ENCODE peak calls at places on chromosome 7, in seven cellular contexts. One of them, this sample, is unnamed.
A peak's percentile ranks its signal among the peaks of the same experiment; 100 is the strongest.

GRCh38 chr7:44292876-44293560 is 32.4 kb downstream of the CAMK2B start:
- DNase-seq in BJ: no peak
- DNase-seq in T-helper 1 cell: no peak
- DNase-seq in posterior cingulate gyrus: peak; percentile 4
- DNase-seq in stomach: peak; percentile 17
- DNase-seq in AG09319: no peak
- DNase-seq in naive thymus-derived CD8-positive, alpha-beta T cell: no peak
- DNase-seq in this sample: no peak

GRCh38 chr7:112204072-112204775 is 2.0 kb downstream of the DOCK4 start:
- DNase-seq in BJ: no peak
- DNase-seq in T-helper 1 cell: peak; percentile 18
- DNase-seq in posterior cingulate gyrus: peak; percentile 25
- DNase-seq in stomach: no peak
- DNase-seq in AG09319: no peak
- DNase-seq in naive thymus-derived CD8-positive, alpha-beta T cell: peak; percentile 5
- DNase-seq in this sample: no peak

GRCh38 chr7:102933763-102934162 is 21.0 kb downstream of the LRRC17 start:
- DNase-seq in BJ: peak; percentile 90
- DNase-seq in T-helper 1 cell: no peak
- DNase-seq in posterior cingulate gyrus: peak; percentile 28
- DNase-seq in stomach: peak; percentile 78
- DNase-seq in AG09319: peak; percentile 93
- DNase-seq in naive thymus-derived CD8-positive, alpha-beta T cell: no peak
- DNase-seq in this sample: peak; percentile 93

GRCh38 chr7:50808282-50808888 is 25.7 kb upstream of the GRB10 start:
- DNase-seq in BJ: no peak
- DNase-seq in T-helper 1 cell: no peak
- DNase-seq in posterior cingulate gyrus: no peak
- DNase-seq in stomach: no peak
- DNase-seq in AG09319: no peak
- DNase-seq in naive thymus-derived CD8-positive, alpha-beta T cell: no peak
- DNase-seq in this sample: no peak

GRCh38 chr7:73429622-73430505 is 3.7 kb upstream of the FZD9 start:
- DNase-seq in BJ: no peak
- DNase-seq in T-helper 1 cell: no peak
- DNase-seq in posterior cingulate gyrus: no peak
- DNase-seq in stomach: no peak
- DNase-seq in AG09319: no peak
- DNase-seq in naive thymus-derived CD8-positive, alpha-beta T cell: no peak
- DNase-seq in this sample: no peak

GRCh38 chr7:73779517-73779916 is 9.4 kb upstream of the CLDN3 start:
- DNase-seq in BJ: no peak
- DNase-seq in T-helper 1 cell: no peak
- DNase-seq in posterior cingulate gyrus: no peak
- DNase-seq in stomach: no peak
- DNase-seq in AG09319: no peak
- DNase-seq in naive thymus-derived CD8-positive, alpha-beta T cell: no peak
- DNase-seq in this sample: no peak

GRCh38 chr7:41758321-41758720 is 55.4 kb upstream of the INHBA start:
- DNase-seq in BJ: no peak
- DNase-seq in T-helper 1 cell: no peak
- DNase-seq in posterior cingulate gyrus: no peak
- DNase-seq in stomach: no peak
- DNase-seq in AG09319: no peak
- DNase-seq in naive thymus-derived CD8-positive, alpha-beta T cell: no peak
- DNase-seq in this sample: no peak

GRCh38 chr7:79312022-79312421 is 141.4 kb downstream of the MAGI2 start:
- DNase-seq in BJ: no peak
- DNase-seq in T-helper 1 cell: no peak
- DNase-seq in posterior cingulate gyrus: no peak
- DNase-seq in stomach: no peak
- DNase-seq in AG09319: no peak
- DNase-seq in naive thymus-derived CD8-positive, alpha-beta T cell: no peak
- DNase-seq in this sample: no peak

GRCh38 chr7:34734786-34735185 is 76.8 kb downstream of the NPSR1 start:
- DNase-seq in BJ: no peak
- DNase-seq in T-helper 1 cell: no peak
- DNase-seq in posterior cingulate gyrus: no peak
- DNase-seq in stomach: no peak
- DNase-seq in AG09319: no peak
- DNase-seq in naive thymus-derived CD8-positive, alpha-beta T cell: no peak
- DNase-seq in this sample: no peak

GRCh38 chr7:94763268-94763667 is 107.3 kb upstream of the SGCE start:
- DNase-seq in BJ: no peak
- DNase-seq in T-helper 1 cell: no peak
- DNase-seq in posterior cingulate gyrus: no peak
- DNase-seq in stomach: no peak
- DNase-seq in AG09319: peak; percentile 69
- DNase-seq in naive thymus-derived CD8-positive, alpha-beta T cell: no peak
- DNase-seq in this sample: peak; percentile 14

GRCh38 chr7:1694551-1694950 is 24.5 kb downstream of the ELFN1 start:
- DNase-seq in BJ: no peak
- DNase-seq in T-helper 1 cell: no peak
- DNase-seq in posterior cingulate gyrus: no peak
- DNase-seq in stomach: no peak
- DNase-seq in AG09319: no peak
- DNase-seq in naive thymus-derived CD8-positive, alpha-beta T cell: no peak
- DNase-seq in this sample: no peak

GRCh38 chr7:151416135-151416740 is 6.4 kb upstream of the WDR86 start:
- DNase-seq in BJ: no peak
- DNase-seq in T-helper 1 cell: no peak
- DNase-seq in posterior cingulate gyrus: no peak
- DNase-seq in stomach: no peak
- DNase-seq in AG09319: no peak
- DNase-seq in naive thymus-derived CD8-positive, alpha-beta T cell: no peak
- DNase-seq in this sample: no peak

GRCh38 chr7:147639037-147639436 is 951.5 kb upstream of the C7orf33 start:
- DNase-seq in BJ: no peak
- DNase-seq in T-helper 1 cell: no peak
- DNase-seq in posterior cingulate gyrus: peak; percentile 33
- DNase-seq in stomach: no peak
- DNase-seq in AG09319: no peak
- DNase-seq in naive thymus-derived CD8-positive, alpha-beta T cell: no peak
- DNase-seq in this sample: no peak

GRCh38 chr7:111092406-111093160 is 1.7 kb downstream of the LRRN3 start:
- DNase-seq in BJ: no peak
- DNase-seq in T-helper 1 cell: no peak
- DNase-seq in posterior cingulate gyrus: no peak
- DNase-seq in stomach: no peak
- DNase-seq in AG09319: no peak
- DNase-seq in naive thymus-derived CD8-positive, alpha-beta T cell: no peak
- DNase-seq in this sample: no peak

GRCh38 chr7:41755100-41755499 is 52.2 kb upstream of the INHBA start:
- DNase-seq in BJ: no peak
- DNase-seq in T-helper 1 cell: no peak
- DNase-seq in posterior cingulate gyrus: no peak
- DNase-seq in stomach: no peak
- DNase-seq in AG09319: no peak
- DNase-seq in naive thymus-derived CD8-positive, alpha-beta T cell: peak; percentile 1
- DNase-seq in this sample: no peak